ENCODE peak calls at places on chromosomes 16 and 17, in nine cellular contexts. Y is AG10803; W is Peyer's patch; M is psoas muscle; B is AG09309; O is effector memory CD4-positive, alpha-beta T cell; S is H1; L is transverse colon; A is ovary. J is an unnamed sample.

GRCh38 chr16:72501739-72502653 is 330.0 kb upstream of the PMFBP1 start:
- DNase-seq in L (peak), O (no peak), A (peak), M (peak), Y (peak), W (peak), S (peak), B (peak), J (no peak)

GRCh38 chr17:35082073-35082657 is 18.7 kb upstream of the RFFL start:
- DNase-seq in L (no peak), M (no peak), B (peak), W (no peak), S (no peak), Y (peak), A (no peak), O (no peak), J (no peak)

GRCh38 chr16:83603981-83604570 is 203.7 kb upstream of the HSBP1 start:
- DNase-seq in A (no peak), Y (peak), O (no peak), L (no peak), B (no peak), W (no peak), M (no peak), S (peak), J (no peak)

GRCh38 chr16:54417384-54417783 is 130.8 kb upstream of the IRX3 start:
- DNase-seq in A (no peak), W (no peak), L (no peak), O (no peak), S (no peak), B (no peak), Y (no peak), M (no peak), J (no peak)

GRCh38 chr17:49482144-49482817 is 12.8 kb upstream of the NGFR start:
- DNase-seq in A (no peak), O (no peak), S (no peak), L (no peak), B (no peak), M (no peak), W (no peak), Y (peak), J (no peak)

GRCh38 chr16:81480856-81481821 is 36.5 kb downstream of the CMIP start:
- DNase-seq in M (peak), A (no peak), L (peak), B (no peak), Y (peak), O (no peak), W (peak), S (no peak), J (no peak)

GRCh38 chr17:63364387-63364786 is 81.7 kb downstream of the CYB561 start:
- DNase-seq in L (no peak), A (no peak), Y (peak), B (no peak), M (no peak), S (no peak), W (no peak), O (no peak), J (no peak)

GRCh38 chr16:8572919-8573724 is 17.2 kb downstream of the TMEM114 start:
- DNase-seq in A (no peak), B (no peak), O (no peak), Y (peak), W (no peak), S (peak), M (no peak), L (no peak), J (no peak)

GRCh38 chr17:34579979-34580684 is 750 bp downstream of the TMEM132E start:
- DNase-seq in B (no peak), Y (peak), L (no peak), W (no peak), S (peak), O (no peak), A (no peak), M (peak), J (no peak)

GRCh38 chr17:14331982-14332298 is 31.1 kb downstream of the HS3ST3B1 start:
- DNase-seq in M (no peak), A (no peak), W (no peak), S (no peak), Y (no peak), L (no peak), B (no peak), O (no peak), J (no peak)
- H3K4me3 ChIP-seq in M (no peak), A (no peak), W (no peak), S (peak), Y (no peak), L (no peak), B (no peak), O (no peak), J (no peak)

DNA sequence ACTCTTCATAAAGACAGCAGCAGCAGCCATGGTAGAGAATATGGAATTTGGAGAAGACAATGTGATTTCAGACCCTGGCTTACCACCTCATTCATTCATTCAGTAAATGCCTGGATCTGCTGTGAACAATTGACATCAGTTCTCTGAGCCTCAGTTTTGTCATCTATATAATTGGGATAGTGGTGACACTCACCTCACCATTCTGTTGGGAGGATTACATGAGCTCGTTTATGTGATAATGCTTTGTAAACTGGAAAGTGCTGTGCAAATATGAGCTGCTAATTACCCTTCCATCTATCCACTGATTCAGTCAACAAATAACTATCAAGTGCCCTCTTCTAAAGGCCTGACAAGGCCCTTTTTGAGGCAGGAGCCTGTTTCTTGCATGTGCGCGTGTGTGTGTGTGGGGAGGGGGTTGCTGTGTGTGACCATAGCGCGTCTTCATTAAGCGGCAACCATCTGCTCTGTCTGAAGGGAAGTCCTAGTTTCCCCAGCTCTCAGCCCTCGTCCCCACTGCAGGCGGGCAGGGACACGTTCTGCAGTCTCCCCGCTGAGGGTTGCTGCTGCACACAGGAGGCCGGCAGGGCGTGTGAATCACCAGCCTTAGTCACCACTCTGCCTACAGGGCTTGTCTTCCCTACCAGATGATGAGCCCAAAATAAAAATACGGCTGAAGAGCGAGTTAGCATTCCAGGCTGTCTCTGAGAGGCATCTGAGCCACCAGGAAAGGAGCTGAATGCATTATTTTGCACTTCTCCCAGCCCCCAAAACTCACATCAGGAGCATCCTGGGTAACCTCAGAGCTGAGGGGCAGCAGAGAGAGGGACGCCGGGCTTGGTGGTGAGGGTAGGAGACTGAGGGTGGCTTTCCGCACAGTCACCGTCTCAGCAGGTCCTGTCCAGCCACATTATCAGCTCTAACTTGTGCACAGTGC is 19.9 kb downstream of the ARL4D start:
- DNase-seq in O (no peak), L (peak), Y (peak), M (peak), A (peak), W (no peak), S (no peak), B (peak), J (peak)
- H3K4me3 ChIP-seq in O (no peak), L (no peak), Y (peak), M (no peak), A (no peak), W (no peak), S (no peak), B (peak), J (no peak)

DNA sequence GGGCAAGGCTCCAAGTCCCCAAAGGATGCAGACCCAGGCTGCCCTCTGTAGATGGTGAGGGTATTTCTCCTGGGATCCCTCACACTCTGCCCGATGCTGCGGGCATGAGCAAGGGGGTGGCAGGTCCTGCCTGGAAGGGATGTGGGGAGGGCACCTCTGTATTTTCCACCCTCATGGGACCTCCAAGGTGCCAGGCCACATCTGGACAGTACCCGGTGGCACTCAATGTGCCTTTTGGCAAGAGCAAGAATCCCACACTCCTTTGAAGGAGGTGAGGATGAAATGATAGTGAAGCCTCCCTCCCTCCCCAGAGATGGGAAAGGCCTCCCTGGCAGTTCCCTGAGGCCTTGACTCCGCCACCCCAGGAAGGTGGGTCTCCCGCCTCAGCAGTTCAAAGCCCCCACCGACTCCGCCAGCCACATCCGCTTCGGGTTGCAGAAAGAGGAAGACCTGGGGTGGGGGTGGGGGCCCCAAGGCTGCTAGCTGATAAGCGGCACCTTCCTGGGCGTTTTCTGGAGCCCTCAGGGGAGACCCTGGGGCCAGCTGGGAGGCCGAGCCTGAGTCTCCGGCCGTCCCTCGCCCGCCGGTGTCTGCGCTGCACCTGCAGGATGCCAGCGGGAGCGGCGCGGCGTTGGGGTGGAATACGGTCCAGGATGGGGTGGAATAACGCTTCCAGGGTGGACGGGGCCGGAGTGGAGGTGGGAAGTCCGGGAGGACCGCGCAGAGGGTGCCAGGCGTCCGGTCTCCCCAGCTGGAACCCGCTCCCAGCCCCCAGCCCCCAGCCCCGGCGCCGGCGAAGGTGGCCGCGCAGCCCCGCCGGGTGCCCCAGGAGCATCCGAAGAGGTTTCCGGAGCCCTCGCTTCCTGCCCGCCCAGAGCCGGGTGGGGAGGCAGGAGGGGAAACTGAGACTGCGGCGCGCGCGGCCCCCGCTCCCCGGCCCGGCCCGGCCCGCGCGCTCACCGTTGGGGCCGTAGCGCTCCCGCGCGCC is 729 bp downstream of the ATP2A3 start:
- DNase-seq in O (peak), A (no peak), L (peak), W (peak), B (no peak), S (peak), M (no peak), Y (no peak), J (no peak)
- H3K4me3 ChIP-seq in O (peak), A (peak), L (peak), W (peak), B (no peak), S (peak), M (peak), Y (no peak), J (peak)

GRCh38 chr16:56355786-56356275 is 69.5 kb downstream of the AMFR start:
- DNase-seq in O (no peak), W (peak), M (no peak), A (peak), L (peak), B (no peak), Y (no peak), S (no peak), J (no peak)

GRCh38 chr16:56357765-56358322 is 67.5 kb downstream of the AMFR start:
- DNase-seq in O (no peak), M (no peak), L (peak), B (no peak), S (peak), W (peak), A (peak), Y (no peak), J (no peak)

GRCh38 chr16:56355221-56355620 is 70.1 kb downstream of the AMFR start:
- DNase-seq in A (peak), L (no peak), W (peak), Y (no peak), M (no peak), B (no peak), S (no peak), O (no peak), J (peak)

GRCh38 chr16:56357291-56357764 is 68.0 kb downstream of the AMFR start:
- DNase-seq in O (no peak), S (peak), A (peak), Y (peak), W (peak), L (peak), M (no peak), B (no peak), J (peak)

GRCh38 chr16:56356276-56357241 is 68.8 kb downstream of the AMFR start:
- DNase-seq in A (peak), Y (peak), W (peak), O (peak), L (peak), M (peak), B (peak), S (peak), J (peak)
- H3K4me3 ChIP-seq in A (peak), Y (peak), W (peak), O (peak), L (peak), M (peak), B (peak), S (peak), J (peak)

GRCh38 chr17:80192268-80192667 is 22.4 kb downstream of the CARD14 start:
- DNase-seq in L (no peak), M (no peak), S (no peak), A (no peak), O (no peak), B (no peak), Y (peak), W (no peak), J (no peak)

GRCh38 chr17:80191192-80191591 is 21.4 kb downstream of the CARD14 start:
- DNase-seq in A (no peak), M (no peak), W (no peak), O (no peak), Y (no peak), L (no peak), B (no peak), S (peak), J (no peak)

GRCh38 chr17:80191720-80192265 is 22.0 kb downstream of the CARD14 start:
- DNase-seq in W (no peak), A (no peak), M (no peak), Y (no peak), L (no peak), S (no peak), O (no peak), B (no peak), J (no peak)

GRCh38 chr17:80189611-80190010 is 19.8 kb downstream of the CARD14 start:
- DNase-seq in B (no peak), A (no peak), M (no peak), Y (no peak), O (no peak), S (no peak), W (no peak), L (no peak), J (no peak)

GRCh38 chr17:80190716-80191115 is 20.9 kb downstream of the CARD14 start:
- DNase-seq in B (no peak), S (no peak), Y (no peak), L (no peak), M (no peak), O (no peak), W (no peak), A (no peak), J (no peak)
- H3K4me3 ChIP-seq in B (no peak), S (no peak), Y (no peak), L (no peak), M (no peak), O (no peak), W (no peak), A (no peak), J (no peak)

GRCh38 chr17:76512366-76513305 is 11.4 kb upstream of the RHBDF2 start:
- DNase-seq in B (no peak), O (no peak), M (no peak), L (no peak), A (no peak), Y (no peak), S (no peak), W (no peak), J (no peak)
- H3K4me3 ChIP-seq in B (no peak), O (no peak), M (no peak), L (no peak), A (no peak), Y (no peak), S (no peak), W (no peak), J (no peak)